ENCODE peak calls at places on chromosomes 3 and 15, in five cellular contexts. One of them, this sample, is unnamed.

GRCh38 chr3:107235923-107236315 is 141.3 kb upstream of the CCDC54 start:
- DNase-seq in NCI-H2029: peak
- DNase-seq in iris pigment epithelial cell: peak
- DNase-seq in Caki2: peak
- DNase-seq in NCI-H1417 treated with DMSO at 0.1 percent for 48 hours: peak
- DNase-seq in this sample: peak

GRCh38 chr3:10956991-10957390 is 35.6 kb upstream of the SLC6A1 start:
- DNase-seq in NCI-H2029: no peak
- DNase-seq in iris pigment epithelial cell: no peak
- DNase-seq in Caki2: no peak
- DNase-seq in NCI-H1417 treated with DMSO at 0.1 percent for 48 hours: no peak
- DNase-seq in this sample: no peak

GRCh38 chr3:175655366-175655765 is 796.2 kb downstream of the NAALADL2 start:
- DNase-seq in NCI-H2029: no peak
- DNase-seq in iris pigment epithelial cell: peak
- DNase-seq in Caki2: no peak
- DNase-seq in NCI-H1417 treated with DMSO at 0.1 percent for 48 hours: no peak
- DNase-seq in this sample: no peak

GRCh38 chr15:57090460-57090859 is 172.0 kb downstream of the TCF12 start:
- DNase-seq in NCI-H2029: no peak
- DNase-seq in iris pigment epithelial cell: no peak
- DNase-seq in Caki2: no peak
- DNase-seq in NCI-H1417 treated with DMSO at 0.1 percent for 48 hours: peak
- DNase-seq in this sample: no peak

GRCh38 chr15:73704869-73705645 is 20.9 kb downstream of the CD276 start:
- DNase-seq in NCI-H2029: no peak
- DNase-seq in iris pigment epithelial cell: peak
- DNase-seq in Caki2: peak
- DNase-seq in NCI-H1417 treated with DMSO at 0.1 percent for 48 hours: no peak
- DNase-seq in this sample: no peak

GRCh38 chr3:108322352-108322751 is 26.0 kb downstream of the HHLA2 start:
- DNase-seq in NCI-H2029: no peak
- DNase-seq in iris pigment epithelial cell: peak
- DNase-seq in Caki2: no peak
- DNase-seq in NCI-H1417 treated with DMSO at 0.1 percent for 48 hours: no peak
- DNase-seq in this sample: no peak

GRCh38 chr15:52097176-52097575 is 15.4 kb downstream of the BCL2L10 start:
- DNase-seq in NCI-H2029: no peak
- DNase-seq in iris pigment epithelial cell: peak
- DNase-seq in Caki2: no peak
- DNase-seq in NCI-H1417 treated with DMSO at 0.1 percent for 48 hours: no peak
- DNase-seq in this sample: no peak

GRCh38 chr3:154584041-154584440 is 154.1 kb upstream of the GPR149 start:
- DNase-seq in NCI-H2029: no peak
- DNase-seq in iris pigment epithelial cell: no peak
- DNase-seq in Caki2: no peak
- DNase-seq in NCI-H1417 treated with DMSO at 0.1 percent for 48 hours: no peak
- DNase-seq in this sample: no peak

GRCh38 chr3:56980798-56981390 is 79.6 kb upstream of the SPATA12 start:
- DNase-seq in NCI-H2029: no peak
- DNase-seq in iris pigment epithelial cell: peak
- DNase-seq in Caki2: peak
- DNase-seq in NCI-H1417 treated with DMSO at 0.1 percent for 48 hours: no peak
- DNase-seq in this sample: peak

GRCh38 chr3:64805980-64806379 is 118.2 kb upstream of the ADAMTS9 start:
- DNase-seq in NCI-H2029: no peak
- DNase-seq in iris pigment epithelial cell: no peak
- DNase-seq in Caki2: no peak
- DNase-seq in NCI-H1417 treated with DMSO at 0.1 percent for 48 hours: no peak
- DNase-seq in this sample: no peak

GRCh38 chr3:45986303-45986982 is 9.2 kb downstream of the FYCO1 start:
- DNase-seq in NCI-H2029: peak
- DNase-seq in iris pigment epithelial cell: peak
- DNase-seq in Caki2: peak
- DNase-seq in NCI-H1417 treated with DMSO at 0.1 percent for 48 hours: no peak
- DNase-seq in this sample: no peak

GRCh38 chr15:39269352-39269751 is 311.5 kb upstream of the THBS1 start:
- DNase-seq in NCI-H2029: no peak
- DNase-seq in iris pigment epithelial cell: no peak
- DNase-seq in Caki2: no peak
- DNase-seq in NCI-H1417 treated with DMSO at 0.1 percent for 48 hours: no peak
- DNase-seq in this sample: no peak

GRCh38 chr15:80913541-80913940 is 76.1 kb downstream of the MESD start:
- DNase-seq in NCI-H2029: no peak
- DNase-seq in iris pigment epithelial cell: no peak
- DNase-seq in Caki2: no peak
- DNase-seq in NCI-H1417 treated with DMSO at 0.1 percent for 48 hours: no peak
- DNase-seq in this sample: no peak

GRCh38 chr3:133474251-133474801 is 74.5 kb downstream of the BFSP2 start:
- DNase-seq in NCI-H2029: peak
- DNase-seq in iris pigment epithelial cell: peak
- DNase-seq in Caki2: no peak
- DNase-seq in NCI-H1417 treated with DMSO at 0.1 percent for 48 hours: no peak
- DNase-seq in this sample: no peak

GRCh38 chr3:176992565-176992964 is 204.7 kb downstream of the TBL1XR1 start:
- DNase-seq in NCI-H2029: no peak
- DNase-seq in iris pigment epithelial cell: no peak
- DNase-seq in Caki2: peak
- DNase-seq in NCI-H1417 treated with DMSO at 0.1 percent for 48 hours: no peak
- DNase-seq in this sample: no peak

GRCh38 chr15:72127724-72128322 is 9.6 kb downstream of the SENP8 start:
- DNase-seq in NCI-H2029: no peak
- DNase-seq in iris pigment epithelial cell: no peak
- DNase-seq in Caki2: no peak
- DNase-seq in NCI-H1417 treated with DMSO at 0.1 percent for 48 hours: no peak
- DNase-seq in this sample: no peak

GRCh38 chr3:129031476-129032215 is 28.9 kb upstream of the GP9 start:
- DNase-seq in NCI-H2029: no peak
- DNase-seq in iris pigment epithelial cell: no peak
- DNase-seq in Caki2: no peak
- DNase-seq in NCI-H1417 treated with DMSO at 0.1 percent for 48 hours: no peak
- DNase-seq in this sample: no peak

GRCh38 chr3:29757054-29757777 is 476.3 kb downstream of the RBMS3 start:
- DNase-seq in NCI-H2029: peak
- DNase-seq in iris pigment epithelial cell: peak
- DNase-seq in Caki2: no peak
- DNase-seq in NCI-H1417 treated with DMSO at 0.1 percent for 48 hours: no peak
- DNase-seq in this sample: no peak

GRCh38 chr3:4492240-4493007 is 724 bp upstream of the ITPR1 start:
- DNase-seq in NCI-H2029: peak
- DNase-seq in iris pigment epithelial cell: peak
- DNase-seq in Caki2: peak
- DNase-seq in NCI-H1417 treated with DMSO at 0.1 percent for 48 hours: no peak
- DNase-seq in this sample: no peak

GRCh38 chr3:25548836-25549235 is 115.9 kb downstream of the TOP2B start:
- DNase-seq in NCI-H2029: no peak
- DNase-seq in iris pigment epithelial cell: peak
- DNase-seq in Caki2: no peak
- DNase-seq in NCI-H1417 treated with DMSO at 0.1 percent for 48 hours: no peak
- DNase-seq in this sample: no peak

GRCh38 chr15:59722032-59722431 is 32.9 kb upstream of the BNIP2 start:
- DNase-seq in NCI-H2029: no peak
- DNase-seq in iris pigment epithelial cell: no peak
- DNase-seq in Caki2: no peak
- DNase-seq in NCI-H1417 treated with DMSO at 0.1 percent for 48 hours: no peak
- DNase-seq in this sample: no peak

GRCh38 chr15:90905306-90906180 is 2.4 kb downstream of the MAN2A2 start:
- DNase-seq in NCI-H2029: no peak
- DNase-seq in iris pigment epithelial cell: no peak
- DNase-seq in Caki2: no peak
- DNase-seq in NCI-H1417 treated with DMSO at 0.1 percent for 48 hours: no peak
- DNase-seq in this sample: no peak

GRCh38 chr3:71245052-71245488 is 338.5 kb downstream of the FOXP1 start:
- DNase-seq in NCI-H2029: no peak
- DNase-seq in iris pigment epithelial cell: peak
- DNase-seq in Caki2: peak
- DNase-seq in NCI-H1417 treated with DMSO at 0.1 percent for 48 hours: no peak
- DNase-seq in this sample: peak

GRCh38 chr3:107443461-107443860 is 66.2 kb downstream of the CCDC54 start:
- DNase-seq in NCI-H2029: no peak
- DNase-seq in iris pigment epithelial cell: no peak
- DNase-seq in Caki2: no peak
- DNase-seq in NCI-H1417 treated with DMSO at 0.1 percent for 48 hours: no peak
- DNase-seq in this sample: no peak

GRCh38 chr3:186044973-186045372 is 63.9 kb downstream of the ETV5 start:
- DNase-seq in NCI-H2029: no peak
- DNase-seq in iris pigment epithelial cell: peak
- DNase-seq in Caki2: no peak
- DNase-seq in NCI-H1417 treated with DMSO at 0.1 percent for 48 hours: no peak
- DNase-seq in this sample: no peak

GRCh38 chr3:38002291-38002876 is 11.8 kb downstream of the VILL start:
- DNase-seq in NCI-H2029: no peak
- DNase-seq in iris pigment epithelial cell: no peak
- DNase-seq in Caki2: no peak
- DNase-seq in NCI-H1417 treated with DMSO at 0.1 percent for 48 hours: no peak
- DNase-seq in this sample: no peak

GRCh38 chr15:92907880-92908279 is 7.8 kb downstream of the CHD2 start:
- DNase-seq in NCI-H2029: no peak
- DNase-seq in iris pigment epithelial cell: peak
- DNase-seq in Caki2: peak
- DNase-seq in NCI-H1417 treated with DMSO at 0.1 percent for 48 hours: peak
- DNase-seq in this sample: peak